ENCODE peak calls at places on chromosomes 16 and 17, in nine cellular contexts. R, J, V, C, Z, I, D, N and Y are unnamed samples.

GRCh38 chr17:59851431-59852375 is 41.0 kb downstream of the TUBD1 start:
- DNase-seq in R (no peak), J (peak), V (peak), C (peak), Z (peak), I (no peak), D (peak), N (no peak), Y (peak)

GRCh38 chr16:54808890-54809289 is 121.8 kb upstream of the IRX5 start:
- DNase-seq in R (no peak), J (no peak), V (no peak), C (no peak), Z (no peak), I (no peak), D (no peak), N (no peak), Y (no peak)

GRCh38 chr16:81036751-81037350 is 1.2 kb downstream of the ATMIN start:
- DNase-seq in R (no peak), J (no peak), V (no peak), C (no peak), Z (no peak), I (no peak), D (no peak), N (no peak), Y (no peak)

GRCh38 chr16:4692460-4693295 is 684 bp upstream of the NUDT16L1 start:
- DNase-seq in R (no peak), J (no peak), V (no peak), C (peak), Z (no peak), I (peak), D (no peak), N (no peak), Y (no peak)

GRCh38 chr16:79069634-79070033 is 530.9 kb downstream of the MAF start:
- DNase-seq in R (no peak), J (no peak), V (no peak), C (no peak), Z (no peak), I (no peak), D (no peak), N (no peak), Y (no peak)

GRCh38 chr17:32445075-32445427 is 741 bp downstream of the PSMD11 start:
- DNase-seq in R (no peak), J (no peak), V (peak), C (peak), Z (peak), I (peak), D (no peak), N (no peak), Y (no peak)

GRCh38 chr17:38748329-38749221 is at the start of gene PCGF2:
- DNase-seq in R (peak), J (peak), V (peak), C (peak), Z (peak), I (peak), D (peak), N (peak), Y (peak)

GRCh38 chr17:40528692-40529417 is 27.4 kb upstream of the TNS4 start:
- DNase-seq in R (no peak), J (peak), V (no peak), C (peak), Z (no peak), I (no peak), D (no peak), N (no peak), Y (peak)

GRCh38 chr16:11967195-11967911 is 2.3 kb downstream of the TNFRSF17 start:
- DNase-seq in R (no peak), J (no peak), V (no peak), C (no peak), Z (no peak), I (no peak), D (no peak), N (no peak), Y (no peak)

GRCh38 chr17:3474212-3474611 is 1.6 kb upstream of the ASPA start:
- DNase-seq in R (no peak), J (no peak), V (no peak), C (no peak), Z (no peak), I (peak), D (no peak), N (no peak), Y (no peak)

GRCh38 chr17:57852041-57852954 is 2.5 kb upstream of the MRPS23 start:
- DNase-seq in R (no peak), J (no peak), V (no peak), C (peak), Z (no peak), I (no peak), D (no peak), N (no peak), Y (no peak)

GRCh38 chr16:72812651-72813050 is 235.3 kb downstream of the ZFHX3 start:
- DNase-seq in R (no peak), J (no peak), V (no peak), C (no peak), Z (no peak), I (no peak), D (no peak), N (no peak), Y (no peak)

GRCh38 chr17:81586096-81586495 is 33.9 kb upstream of the FAAP100 start:
- DNase-seq in R (no peak), J (no peak), V (no peak), C (no peak), Z (no peak), I (no peak), D (no peak), N (no peak), Y (no peak)

GRCh38 chr17:82019905-82020873 is 2.5 kb downstream of the CENPX start:
- DNase-seq in R (peak), J (peak), V (peak), C (no peak), Z (no peak), I (peak), D (no peak), N (peak), Y (no peak)

GRCh38 chr16:48918520-48919258 is 308.7 kb upstream of the N4BP1 start:
- DNase-seq in R (no peak), J (no peak), V (no peak), C (no peak), Z (no peak), I (no peak), D (no peak), N (no peak), Y (no peak)

GRCh38 chr16:50024207-50024606 is 818 bp upstream of the CNEP1R1 start:
- DNase-seq in R (no peak), J (no peak), V (peak), C (no peak), Z (peak), I (no peak), D (no peak), N (no peak), Y (peak)

GRCh38 chr17:48576479-48577309 is 1.5 kb downstream of the HOXB4 start:
- DNase-seq in R (no peak), J (no peak), V (no peak), C (peak), Z (no peak), I (no peak), D (no peak), N (no peak), Y (no peak)

GRCh38 chr17:69597898-69598692 is 183.6 kb downstream of the MAP2K6 start:
- DNase-seq in R (no peak), J (no peak), V (no peak), C (no peak), Z (no peak), I (no peak), D (no peak), N (no peak), Y (no peak)

GRCh38 chr17:75390982-75391381 is 14.5 kb downstream of the GRB2 start:
- DNase-seq in R (no peak), J (no peak), V (no peak), C (no peak), Z (no peak), I (no peak), D (no peak), N (no peak), Y (no peak)
- H3K4me3 ChIP-seq in R (no peak), J (no peak), V (no peak), C (no peak), Z (no peak), I (no peak), D (no peak), N (no peak), Y (no peak)

GRCh38 chr17:8856869-8857575 is 10.5 kb downstream of the PIK3R6 start:
- DNase-seq in R (no peak), J (no peak), V (no peak), C (no peak), Z (no peak), I (no peak), D (no peak), N (no peak), Y (no peak)
- TF ChIP-seq POLR2A in R (no peak), J (no peak), V (no peak), C (no peak), Z (no peak), I (no peak), D (no peak), N (no peak), Y (no peak)

GRCh38 chr17:77636835-77637806 is 321.4 kb upstream of the TNRC6C start:
- DNase-seq in R (no peak), J (no peak), V (no peak), C (no peak), Z (no peak), I (no peak), D (no peak), N (no peak), Y (no peak)

GRCh38 chr17:77632619-77633018 is 325.9 kb upstream of the TNRC6C start:
- DNase-seq in R (no peak), J (no peak), V (no peak), C (no peak), Z (no peak), I (no peak), D (no peak), N (no peak), Y (no peak)

GRCh38 chr17:77635176-77635575 is 323.3 kb upstream of the TNRC6C start:
- DNase-seq in R (no peak), J (no peak), V (no peak), C (no peak), Z (no peak), I (no peak), D (no peak), N (no peak), Y (no peak)

GRCh38 chr17:77637807-77638182 is 320.7 kb upstream of the TNRC6C start:
- DNase-seq in R (no peak), J (no peak), V (no peak), C (no peak), Z (no peak), I (no peak), D (no peak), N (no peak), Y (no peak)

GRCh38 chr17:77634710-77635109 is 323.8 kb upstream of the TNRC6C start:
- DNase-seq in R (no peak), J (no peak), V (no peak), C (no peak), Z (no peak), I (no peak), D (no peak), N (no peak), Y (no peak)
- TF ChIP-seq CTCF in R (no peak), J (no peak), V (no peak), C (no peak), Z (no peak), I (no peak), D (no peak), N (no peak), Y (no peak)

GRCh38 chr16:23079683-23080221 is 69.5 kb downstream of the USP31 start:
- DNase-seq in R (no peak), J (no peak), V (peak), C (no peak), Z (peak), I (no peak), D (no peak), N (no peak), Y (no peak)

GRCh38 chr16:23080329-23080728 is 68.9 kb downstream of the USP31 start:
- DNase-seq in R (no peak), J (no peak), V (no peak), C (no peak), Z (no peak), I (no peak), D (no peak), N (no peak), Y (no peak)

GRCh38 chr16:23080747-23081146 is 68.5 kb downstream of the USP31 start:
- DNase-seq in R (no peak), J (no peak), V (no peak), C (no peak), Z (no peak), I (no peak), D (no peak), N (no peak), Y (no peak)

GRCh38 chr16:23081675-23082119 is 67.6 kb downstream of the USP31 start:
- DNase-seq in R (no peak), J (no peak), V (peak), C (no peak), Z (no peak), I (peak), D (no peak), N (no peak), Y (no peak)

DNA sequence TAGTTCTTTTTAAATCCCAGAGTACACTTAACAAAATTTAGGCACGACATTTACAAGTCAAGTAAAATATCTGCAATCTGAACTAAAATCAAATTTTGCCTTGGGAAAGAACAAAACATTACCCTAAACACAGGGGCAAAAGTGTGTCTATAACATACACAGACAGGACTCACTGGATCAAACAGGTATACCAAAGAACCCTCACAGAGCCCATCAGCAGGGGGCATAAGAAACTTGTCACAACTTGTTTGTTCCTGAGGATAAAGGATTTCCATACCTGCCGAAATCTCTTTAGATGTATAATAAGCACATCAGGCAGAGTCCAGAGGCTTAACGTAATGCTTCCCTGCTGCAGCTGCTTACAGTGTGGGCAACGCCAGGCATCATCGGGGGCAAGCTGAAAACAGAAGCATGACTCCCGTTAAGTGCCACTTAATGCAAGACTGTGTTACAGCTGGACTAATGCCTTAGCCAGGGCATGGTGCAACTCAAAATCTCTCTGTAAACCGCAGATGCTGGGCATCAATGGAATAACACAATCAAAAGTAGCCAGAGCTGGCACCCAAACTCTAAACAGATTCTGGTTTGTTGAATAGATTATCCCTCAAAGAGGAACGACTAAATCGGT is 67.0 kb downstream of the USP31 start:
- DNase-seq in R (no peak), J (no peak), V (no peak), C (no peak), Z (no peak), I (no peak), D (no peak), N (no peak), Y (no peak)
- H3K4me3 ChIP-seq in R (no peak), J (no peak), V (no peak), C (no peak), Z (no peak), I (no peak), D (no peak), N (no peak), Y (no peak)